ENCODE peak calls at places on chromosome 3, in seven cellular contexts. One of them, this sample, is unnamed.

GRCh38 chr3:105304487-105304886 is 62.2 kb upstream of the ALCAM start:
- DNase-seq in neuronal stem cell: no peak
- DNase-seq in trophoblast cell: no peak
- DNase-seq in mesendoderm: no peak
- DNase-seq in IMR-90: peak
- DNase-seq in mesenchymal stem cell: peak
- DNase-seq in H1: no peak
- DNase-seq in this sample: no peak

GRCh38 chr3:59472541-59472940 is 422.7 kb upstream of the CFAP20DC start:
- DNase-seq in neuronal stem cell: no peak
- DNase-seq in trophoblast cell: no peak
- DNase-seq in mesendoderm: no peak
- DNase-seq in IMR-90: no peak
- DNase-seq in mesenchymal stem cell: no peak
- DNase-seq in H1: no peak
- DNase-seq in this sample: no peak

GRCh38 chr3:190624282-190624681 is 110.4 kb downstream of the IL1RAP start:
- DNase-seq in neuronal stem cell: no peak
- DNase-seq in trophoblast cell: no peak
- DNase-seq in mesendoderm: no peak
- DNase-seq in IMR-90: no peak
- DNase-seq in mesenchymal stem cell: no peak
- DNase-seq in H1: no peak
- DNase-seq in this sample: no peak

GRCh38 chr3:194300392-194300758 is 50.8 kb downstream of the CPN2 start:
- DNase-seq in neuronal stem cell: no peak
- DNase-seq in trophoblast cell: peak
- DNase-seq in mesendoderm: peak
- DNase-seq in IMR-90: peak
- DNase-seq in mesenchymal stem cell: peak
- DNase-seq in H1: peak
- DNase-seq in this sample: peak

GRCh38 chr3:131485116-131485515 is 17.7 kb downstream of the MRPL3 start:
- DNase-seq in neuronal stem cell: no peak
- DNase-seq in trophoblast cell: no peak
- DNase-seq in mesendoderm: no peak
- DNase-seq in IMR-90: no peak
- DNase-seq in mesenchymal stem cell: no peak
- DNase-seq in H1: no peak
- DNase-seq in this sample: no peak

GRCh38 chr3:109852283-109852682 is 514.9 kb upstream of the DPPA4 start:
- DNase-seq in neuronal stem cell: no peak
- DNase-seq in trophoblast cell: no peak
- DNase-seq in mesendoderm: no peak
- DNase-seq in IMR-90: no peak
- DNase-seq in mesenchymal stem cell: no peak
- DNase-seq in H1: no peak
- DNase-seq in this sample: no peak

GRCh38 chr3:159765025-159765859 is 223.4 kb upstream of the IL12A start:
- DNase-seq in neuronal stem cell: peak
- DNase-seq in trophoblast cell: peak
- DNase-seq in mesendoderm: peak
- DNase-seq in IMR-90: peak
- DNase-seq in mesenchymal stem cell: peak
- DNase-seq in H1: peak
- DNase-seq in this sample: peak

GRCh38 chr3:23824699-23825444 is 19.1 kb downstream of the UBE2E1 start:
- DNase-seq in neuronal stem cell: no peak
- DNase-seq in trophoblast cell: no peak
- DNase-seq in mesendoderm: no peak
- DNase-seq in IMR-90: no peak
- DNase-seq in mesenchymal stem cell: no peak
- DNase-seq in H1: no peak
- DNase-seq in this sample: no peak

GRCh38 chr3:28907616-28908015 is 373.3 kb upstream of the RBMS3 start:
- DNase-seq in neuronal stem cell: no peak
- DNase-seq in trophoblast cell: no peak
- DNase-seq in mesendoderm: no peak
- DNase-seq in IMR-90: no peak
- DNase-seq in mesenchymal stem cell: no peak
- DNase-seq in H1: no peak
- DNase-seq in this sample: no peak

GRCh38 chr3:48432411-48433371 is 2.8 kb upstream of the PLXNB1 start:
- DNase-seq in neuronal stem cell: no peak
- DNase-seq in trophoblast cell: peak
- DNase-seq in mesendoderm: peak
- DNase-seq in IMR-90: peak
- DNase-seq in mesenchymal stem cell: no peak
- DNase-seq in H1: no peak
- DNase-seq in this sample: peak

GRCh38 chr3:123423026-123423425 is 25.9 kb downstream of the ADCY5 start:
- DNase-seq in neuronal stem cell: no peak
- DNase-seq in trophoblast cell: no peak
- DNase-seq in mesendoderm: no peak
- DNase-seq in IMR-90: no peak
- DNase-seq in mesenchymal stem cell: no peak
- DNase-seq in H1: no peak
- DNase-seq in this sample: no peak

GRCh38 chr3:66495633-66496032 is 5.2 kb downstream of the LRIG1 start:
- DNase-seq in neuronal stem cell: peak
- DNase-seq in trophoblast cell: no peak
- DNase-seq in mesendoderm: no peak
- DNase-seq in IMR-90: no peak
- DNase-seq in mesenchymal stem cell: no peak
- DNase-seq in H1: no peak
- DNase-seq in this sample: peak

GRCh38 chr3:161177996-161178395 is 43.1 kb upstream of the NMD3 start:
- DNase-seq in neuronal stem cell: no peak
- DNase-seq in trophoblast cell: no peak
- DNase-seq in mesendoderm: no peak
- DNase-seq in IMR-90: no peak
- DNase-seq in mesenchymal stem cell: no peak
- DNase-seq in H1: no peak
- DNase-seq in this sample: no peak

GRCh38 chr3:116000315-116000714 is 377.0 kb downstream of the GAP43 start:
- DNase-seq in neuronal stem cell: no peak
- DNase-seq in trophoblast cell: peak
- DNase-seq in mesendoderm: peak
- DNase-seq in IMR-90: peak
- DNase-seq in mesenchymal stem cell: peak
- DNase-seq in H1: no peak
- DNase-seq in this sample: no peak

GRCh38 chr3:170476291-170476690 is 57.6 kb downstream of the CLDN11 start:
- DNase-seq in neuronal stem cell: no peak
- DNase-seq in trophoblast cell: no peak
- DNase-seq in mesendoderm: peak
- DNase-seq in IMR-90: peak
- DNase-seq in mesenchymal stem cell: no peak
- DNase-seq in H1: no peak
- DNase-seq in this sample: no peak

GRCh38 chr3:18885612-18886011 is 262.7 kb upstream of the KCNH8 start:
- DNase-seq in neuronal stem cell: no peak
- DNase-seq in trophoblast cell: no peak
- DNase-seq in mesendoderm: no peak
- DNase-seq in IMR-90: no peak
- DNase-seq in mesenchymal stem cell: no peak
- DNase-seq in H1: no peak
- DNase-seq in this sample: no peak

GRCh38 chr3:102712896-102713295 is 278.1 kb downstream of the ZPLD1 start:
- DNase-seq in neuronal stem cell: no peak
- DNase-seq in trophoblast cell: no peak
- DNase-seq in mesendoderm: no peak
- DNase-seq in IMR-90: no peak
- DNase-seq in mesenchymal stem cell: no peak
- DNase-seq in H1: no peak
- DNase-seq in this sample: no peak

GRCh38 chr3:27907148-27907547 is 185.0 kb upstream of the EOMES start:
- DNase-seq in neuronal stem cell: no peak
- DNase-seq in trophoblast cell: no peak
- DNase-seq in mesendoderm: no peak
- DNase-seq in IMR-90: no peak
- DNase-seq in mesenchymal stem cell: no peak
- DNase-seq in H1: no peak
- DNase-seq in this sample: no peak

GRCh38 chr3:17743660-17743995 is 1.2 kb upstream of the TBC1D5 start:
- DNase-seq in neuronal stem cell: no peak
- DNase-seq in trophoblast cell: no peak
- DNase-seq in mesendoderm: no peak
- DNase-seq in IMR-90: no peak
- DNase-seq in mesenchymal stem cell: no peak
- DNase-seq in H1: no peak
- DNase-seq in this sample: no peak

GRCh38 chr3:71680588-71680987 is 44.6 kb downstream of the EIF4E3 start:
- DNase-seq in neuronal stem cell: no peak
- DNase-seq in trophoblast cell: no peak
- DNase-seq in mesendoderm: no peak
- DNase-seq in IMR-90: peak
- DNase-seq in mesenchymal stem cell: peak
- DNase-seq in H1: no peak
- DNase-seq in this sample: no peak

GRCh38 chr3:12221663-12222062 is 63.0 kb upstream of the TIMP4 start:
- DNase-seq in neuronal stem cell: no peak
- DNase-seq in trophoblast cell: no peak
- DNase-seq in mesendoderm: peak
- DNase-seq in IMR-90: no peak
- DNase-seq in mesenchymal stem cell: no peak
- DNase-seq in H1: no peak
- DNase-seq in this sample: no peak

DNA sequence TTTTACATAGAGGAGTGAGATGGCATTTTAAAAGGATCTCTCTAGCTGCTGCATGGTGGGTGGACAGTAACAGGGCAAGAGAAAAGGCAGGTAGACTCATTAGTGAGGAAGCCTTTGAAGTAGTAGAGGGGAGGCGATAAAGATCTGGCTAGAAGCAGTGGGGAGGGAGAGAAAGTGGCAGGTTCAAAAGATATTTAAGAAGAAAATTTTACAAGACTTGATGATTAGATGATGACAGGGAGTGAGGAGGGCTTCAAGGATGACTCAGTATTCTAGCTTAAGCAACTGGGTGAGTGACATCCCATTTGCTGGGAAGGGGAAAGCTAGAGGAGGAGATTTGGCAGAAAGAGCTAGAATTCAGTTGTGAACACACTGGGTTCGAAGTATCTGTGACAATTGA is 3.8 kb upstream of the BRPF1 start:
- DNase-seq in neuronal stem cell: no peak
- DNase-seq in trophoblast cell: no peak
- DNase-seq in mesendoderm: no peak
- DNase-seq in IMR-90: peak
- DNase-seq in mesenchymal stem cell: no peak
- DNase-seq in H1: no peak
- DNase-seq in this sample: no peak
- H3K9ac ChIP-seq in neuronal stem cell: no peak
- H3K9ac ChIP-seq in trophoblast cell: no peak
- H3K9ac ChIP-seq in mesendoderm: no peak
- H3K9ac ChIP-seq in IMR-90: no peak
- H3K9ac ChIP-seq in mesenchymal stem cell: no peak
- H3K9ac ChIP-seq in H1: no peak
- H3K9ac ChIP-seq in this sample: no peak

GRCh38 chr3:3286014-3286413 is 106.5 kb upstream of the CRBN start:
- DNase-seq in neuronal stem cell: no peak
- DNase-seq in trophoblast cell: no peak
- DNase-seq in mesendoderm: no peak
- DNase-seq in IMR-90: no peak
- DNase-seq in mesenchymal stem cell: no peak
- DNase-seq in H1: no peak
- DNase-seq in this sample: no peak

DNA sequence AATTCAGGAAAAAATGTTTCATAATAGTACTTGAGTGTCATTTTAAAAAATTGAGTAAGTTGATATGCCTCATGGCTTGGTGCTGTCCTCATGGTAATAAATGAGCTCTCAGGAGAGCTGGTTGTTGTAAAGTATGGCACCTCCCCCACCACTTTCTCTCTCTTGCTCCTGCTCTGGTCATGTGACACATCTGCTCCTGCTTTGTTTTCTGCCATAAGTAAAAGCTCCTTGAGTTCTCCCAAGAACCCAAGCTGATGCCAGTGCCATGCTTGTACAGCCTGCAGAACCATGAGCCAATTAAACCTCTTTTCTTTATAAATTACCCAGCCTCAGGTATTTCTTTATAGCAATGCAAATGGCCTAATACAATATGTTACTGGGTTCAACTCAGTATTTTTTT is 108.8 kb upstream of the CRBN start:
- DNase-seq in neuronal stem cell: no peak
- DNase-seq in trophoblast cell: no peak
- DNase-seq in mesendoderm: no peak
- DNase-seq in IMR-90: no peak
- DNase-seq in mesenchymal stem cell: no peak
- DNase-seq in H1: no peak
- DNase-seq in this sample: no peak
- H3K23ac ChIP-seq in neuronal stem cell: no peak
- H3K23ac ChIP-seq in trophoblast cell: no peak
- H3K23ac ChIP-seq in mesendoderm: no peak
- H3K23ac ChIP-seq in IMR-90: no peak
- H3K23ac ChIP-seq in mesenchymal stem cell: no peak
- H3K23ac ChIP-seq in H1: no peak
- H3K23ac ChIP-seq in this sample: no peak

GRCh38 chr3:98554580-98554979 is 22.8 kb downstream of the GPR15 start:
- DNase-seq in neuronal stem cell: no peak
- DNase-seq in trophoblast cell: no peak
- DNase-seq in mesendoderm: no peak
- DNase-seq in IMR-90: no peak
- DNase-seq in mesenchymal stem cell: no peak
- DNase-seq in H1: no peak
- DNase-seq in this sample: no peak
- H3K9ac ChIP-seq in neuronal stem cell: no peak
- H3K9ac ChIP-seq in trophoblast cell: no peak
- H3K9ac ChIP-seq in mesendoderm: no peak
- H3K9ac ChIP-seq in IMR-90: no peak
- H3K9ac ChIP-seq in mesenchymal stem cell: no peak
- H3K9ac ChIP-seq in H1: no peak
- H3K9ac ChIP-seq in this sample: no peak

DNA sequence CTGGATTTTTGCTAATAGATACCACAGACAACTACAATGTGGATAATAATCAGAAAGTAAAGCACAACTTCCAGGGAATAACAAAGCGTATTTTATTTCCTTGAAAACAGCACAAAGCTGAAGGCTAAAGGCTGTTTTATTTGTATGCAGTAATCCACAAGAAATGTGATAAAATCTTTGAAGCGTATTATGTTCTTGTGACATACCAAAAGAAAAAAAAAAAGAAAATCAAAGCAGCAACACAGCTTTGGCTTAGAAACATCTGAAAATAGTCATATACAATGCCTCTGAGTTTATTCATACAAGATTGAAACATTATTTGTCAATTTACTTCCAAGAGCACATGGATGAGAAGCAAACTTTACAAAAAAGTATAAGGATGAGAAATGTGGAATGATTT is 244.3 kb upstream of the KCNMB2 start:
- DNase-seq in neuronal stem cell: no peak
- DNase-seq in trophoblast cell: no peak
- DNase-seq in mesendoderm: no peak
- DNase-seq in IMR-90: no peak
- DNase-seq in mesenchymal stem cell: no peak
- DNase-seq in H1: no peak
- DNase-seq in this sample: no peak
- H3K23ac ChIP-seq in neuronal stem cell: no peak
- H3K23ac ChIP-seq in trophoblast cell: no peak
- H3K23ac ChIP-seq in mesendoderm: no peak
- H3K23ac ChIP-seq in IMR-90: no peak
- H3K23ac ChIP-seq in mesenchymal stem cell: no peak
- H3K23ac ChIP-seq in H1: no peak
- H3K23ac ChIP-seq in this sample: no peak

This sample was measured in H9.